ENCODE peak calls at places on chromosomes 11 and 22, in five cellular contexts. F, C, O, M and J are unnamed samples.
A peak's percentile ranks its signal among the peaks of the same experiment; 100 is the strongest.

GRCh38 chr11:61706452-61707400 is 26.5 kb downstream of the DAGLA start:
- DNase-seq in F (no peak), C (peak; percentile 46), O (no peak), M (no peak), J (no peak)

GRCh38 chr11:35424157-35424945 is 5.0 kb upstream of the SLC1A2 start:
- DNase-seq in F (no peak), C (no peak), O (peak; percentile 77), M (no peak), J (peak; percentile 21)

GRCh38 chr11:64858467-64859401 is 14.3 kb upstream of the CDC42BPG start:
- DNase-seq in F (no peak), C (no peak), O (no peak), M (no peak), J (no peak)

GRCh38 chr22:43345761-43346261 is 2.6 kb upstream of the SCUBE1 start:
- DNase-seq in F (no peak), C (no peak), O (no peak), M (no peak), J (no peak)

GRCh38 chr22:38214248-38215056 is 12.7 kb downstream of the MAFF start:
- DNase-seq in F (peak; percentile 74), C (peak; percentile 83), O (peak; percentile 49), M (peak; percentile 69), J (peak; percentile 80)

GRCh38 chr11:135027461-135027860 is 615.4 kb upstream of the B3GAT1 start:
- DNase-seq in F (no peak), C (peak; percentile 87), O (peak; percentile 31), M (no peak), J (peak; percentile 1)

GRCh38 chr11:87926250-87926970 is 248.8 kb downstream of the RAB38 start:
- DNase-seq in F (no peak), C (no peak), O (peak; percentile 49), M (no peak), J (peak; percentile 56)

GRCh38 chr22:38017272-38017920 is 33.0 kb upstream of the SOX10 start:
- DNase-seq in F (peak; percentile 91), C (no peak), O (peak; percentile 52), M (peak; percentile 88), J (peak; percentile 71)

GRCh38 chr11:75023446-75024067 is 34.8 kb downstream of the NEU3 start:
- DNase-seq in F (no peak), C (no peak), O (peak; percentile 17), M (no peak), J (peak; percentile 18)

GRCh38 chr22:43330178-43331063 is 12.8 kb downstream of the SCUBE1 start:
- DNase-seq in F (no peak), C (no peak), O (no peak), M (no peak), J (no peak)

GRCh38 chr11:123570939-123571590 is 83.4 kb downstream of the SCN3B start:
- DNase-seq in F (no peak), C (no peak), O (no peak), M (no peak), J (no peak)

GRCh38 chr11:13687271-13687670 is 18.8 kb downstream of the FAR1 start:
- DNase-seq in F (no peak), C (peak; percentile 60), O (no peak), M (no peak), J (no peak)

GRCh38 chr11:70075836-70076235 is 2.3 kb upstream of the ANO1 start:
- DNase-seq in F (no peak), C (no peak), O (no peak), M (no peak), J (no peak)

GRCh38 chr11:15783619-15784018 is 572.7 kb downstream of the SOX6 start:
- DNase-seq in F (no peak), C (peak; percentile 15), O (no peak), M (no peak), J (no peak)

GRCh38 chr22:22556578-22556977 is 2.5 kb downstream of the PRAME start:
- DNase-seq in F (no peak), C (no peak), O (no peak), M (no peak), J (no peak)

GRCh38 chr11:131079036-131079435 is 162.8 kb upstream of the SNX19 start:
- DNase-seq in F (no peak), C (no peak), O (peak; percentile 44), M (no peak), J (peak; percentile 53)

GRCh38 chr11:78161937-78162336 is 22.5 kb upstream of the ALG8 start:
- DNase-seq in F (no peak), C (no peak), O (peak; percentile 42), M (no peak), J (peak; percentile 52)

GRCh38 chr11:29352273-29352672 is 664.6 kb downstream of the KCNA4 start:
- DNase-seq in F (no peak), C (no peak), O (peak; percentile 31), M (no peak), J (no peak)

GRCh38 chr11:130890039-130890745 is 26.1 kb downstream of the SNX19 start:
- DNase-seq in F (no peak), C (no peak), O (peak; percentile 12), M (no peak), J (no peak)

GRCh38 chr11:57639321-57640067 is 10.2 kb downstream of the YPEL4 start:
- DNase-seq in F (no peak), C (peak; percentile 97), O (peak; percentile 57), M (no peak), J (no peak)

GRCh38 chr11:62823677-62824076 is 8.2 kb downstream of the STX5 start:
- DNase-seq in F (no peak), C (no peak), O (no peak), M (no peak), J (no peak)

GRCh38 chr11:111819161-111820058 is 52.0 kb downstream of the ALG9 start:
- DNase-seq in F (no peak), C (no peak), O (peak; percentile 82), M (no peak), J (peak; percentile 82)

GRCh38 chr11:106853850-106854401 is 164.3 kb downstream of the GUCY1A2 start:
- DNase-seq in F (no peak), C (no peak), O (no peak), M (no peak), J (no peak)

GRCh38 chr11:110093407-110094297 is 460 bp downstream of the ZC3H12C start:
- DNase-seq in F (no peak), C (peak; percentile 53), O (peak; percentile 51), M (peak; percentile 64), J (no peak)

GRCh38 chr11:47408598-47409439 is 429 bp downstream of the SLC39A13 start:
- DNase-seq in F (peak; percentile 79), C (no peak), O (peak; percentile 87), M (no peak), J (peak; percentile 95)

GRCh38 chr11:78074756-78075155 is 4.9 kb downstream of the NDUFC2 start:
- DNase-seq in F (no peak), C (no peak), O (no peak), M (no peak), J (no peak)

GRCh38 chr11:17267576-17267975 is 9.0 kb upstream of the NUCB2 start:
- DNase-seq in F (no peak), C (no peak), O (peak; percentile 33), M (no peak), J (no peak)

GRCh38 chr11:130243816-130244215 is 70.9 kb downstream of the ZBTB44 start:
- DNase-seq in F (no peak), C (no peak), O (no peak), M (no peak), J (no peak)

GRCh38 chr11:29343465-29344333 is 673.1 kb downstream of the KCNA4 start:
- DNase-seq in F (no peak), C (peak; percentile 73), O (peak; percentile 34), M (no peak), J (peak; percentile 43)

GRCh38 chr22:23044570-23044969 is 25.7 kb upstream of the GNAZ start:
- DNase-seq in F (no peak), C (no peak), O (no peak), M (no peak), J (no peak)

GRCh38 chr22:24426859-24427499 is 420 bp upstream of the ADORA2A start:
- DNase-seq in F (no peak), C (no peak), O (no peak), M (no peak), J (no peak)

GRCh38 chr11:128843198-128843766 is 23.8 kb downstream of the KCNJ1 start:
- DNase-seq in F (no peak), C (no peak), O (no peak), M (no peak), J (no peak)

GRCh38 chr11:63747006-63747405 is 21.6 kb downstream of the ZFTA start:
- DNase-seq in F (no peak), C (no peak), O (peak; percentile 69), M (no peak), J (peak; percentile 89)

GRCh38 chr11:13043912-13044628 is 35.0 kb downstream of the RASSF10 start:
- DNase-seq in F (no peak), C (no peak), O (no peak), M (no peak), J (no peak)

GRCh38 chr22:50445071-50445879 is 29.6 kb downstream of the SBF1 start:
- DNase-seq in F (no peak), C (no peak), O (no peak), M (no peak), J (no peak)

GRCh38 chr11:58905716-58906547 is 33.4 kb upstream of the GLYATL1 start:
- DNase-seq in F (peak; percentile 73), C (peak; percentile 65), O (peak; percentile 91), M (peak; percentile 64), J (peak; percentile 87)
- TF ChIP-seq CTCF in F (no peak), C (peak; percentile 62), O (peak; percentile 49), M (no peak), J (peak; percentile 76)

GRCh38 chr11:102770191-102770590 is 10.2 kb downstream of the MMP10 start:
- DNase-seq in F (no peak), C (no peak), O (no peak), M (no peak), J (no peak)

GRCh38 chr11:102771351-102771750 is 9.1 kb downstream of the MMP10 start:
- DNase-seq in F (no peak), C (no peak), O (peak; percentile 22), M (no peak), J (no peak)

GRCh38 chr11:102767800-102768199 is 12.6 kb downstream of the MMP10 start:
- DNase-seq in F (no peak), C (no peak), O (no peak), M (no peak), J (no peak)

GRCh38 chr11:102776454-102776853 is 4.0 kb downstream of the MMP10 start:
- DNase-seq in F (no peak), C (no peak), O (no peak), M (no peak), J (no peak)

DNA sequence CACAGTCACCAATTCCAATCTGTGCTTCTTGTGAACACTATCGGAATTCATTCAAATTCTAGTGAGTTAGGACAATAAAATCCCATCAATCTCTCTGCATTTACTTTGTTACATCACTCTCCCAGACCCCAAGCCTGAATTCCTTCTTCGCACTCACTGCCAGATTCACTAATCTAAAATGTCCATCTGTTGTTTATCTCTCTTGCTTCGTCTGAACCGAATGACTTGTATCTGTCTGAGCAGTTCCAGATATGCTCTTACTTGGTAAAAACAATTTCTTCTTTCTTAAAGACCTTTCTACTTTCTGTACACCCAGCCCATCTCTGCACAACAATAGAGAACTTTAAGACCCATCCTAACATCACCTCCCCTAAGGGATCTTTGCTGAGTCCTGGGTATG is 7.0 kb downstream of the MMP10 start:
- DNase-seq in F (no peak), C (no peak), O (no peak), M (no peak), J (no peak)
- H3K4me3 ChIP-seq in F (no peak overlapping the region), C (no peak overlapping the region), O (no peak overlapping the region), M (no peak overlapping the region), J (no peak overlapping the region)

GRCh38 chr22:45731798-45732495 is 60.3 kb downstream of the ATXN10 start:
- DNase-seq in F (no peak), C (peak; percentile 3), O (peak; percentile 47), M (no peak), J (no peak)
- TF ChIP-seq CTCF in F (no peak), C (peak; percentile 53), O (peak; percentile 53), M (no peak), J (peak; percentile 48)

GRCh38 chr11:84795698-84796097 is 831.4 kb downstream of the DLG2 start:
- DNase-seq in F (no peak), C (no peak), O (no peak), M (no peak), J (no peak)
- H3K4me3 ChIP-seq in F (no peak overlapping the region), C (no peak overlapping the region), O (no peak overlapping the region), M (no peak overlapping the region), J (no peak overlapping the region)